ENCODE peak calls at places on chromosomes 13 and 19, in ten cellular contexts. B, Z, M, K, C, D, E, X, T and F are unnamed samples.
A peak's percentile ranks its signal among the peaks of the same experiment; 100 is the strongest.

GRCh38 chr19:41870401-41870873 is 6.6 kb upstream of the CD79A start:
- DNase-seq in K (no peak), C (no peak), Z (peak; percentile 79), B (no peak), X (no peak), T (peak; percentile 59), D (no peak), E (no peak), M (peak; percentile 40), F (no peak)

GRCh38 chr13:41383400-41383799 is 72.3 kb downstream of the NAA16 start:
- DNase-seq in Z (peak; percentile 18), D (no peak), X (no peak), E (no peak), C (no peak), K (no peak), T (no peak), B (no peak), M (no peak), F (no peak)

GRCh38 chr19:829129-829758 is 1.6 kb downstream of the AZU1 start:
- DNase-seq in B (no peak), Z (no peak), E (no peak), T (no peak), M (no peak), D (no peak), C (no peak), K (no peak), X (no peak), F (no peak)

GRCh38 chr13:114063545-114064515 is 68.6 kb downstream of the RASA3 start:
- DNase-seq in B (no peak), K (no peak), T (no peak), D (peak; percentile 68), M (peak; percentile 22), X (peak; percentile 38), E (peak; percentile 34), Z (peak; percentile 69), C (no peak), F (no peak)

GRCh38 chr19:5232798-5233505 is 107.7 kb downstream of the PTPRS start:
- DNase-seq in M (no peak), B (no peak), C (no peak), X (no peak), E (no peak), K (no peak), Z (no peak), D (no peak), T (no peak), F (no peak)

GRCh38 chr19:7137120-7137519 is 67.6 kb downstream of the ZNF557 start:
- DNase-seq in C (no peak), Z (no peak), M (no peak), K (no peak), T (no peak), E (no peak), D (no peak), B (no peak), X (no peak), F (no peak)

GRCh38 chr13:22848539-22849052 is 332.2 kb upstream of the SGCG start:
- DNase-seq in B (no peak), Z (no peak), T (peak; percentile 81), C (peak; percentile 43), X (peak; percentile 71), K (no peak), E (no peak), D (no peak), M (no peak), F (no peak)

GRCh38 chr13:36418022-36418805 is 14.1 kb upstream of the CCNA1 start:
- DNase-seq in K (no peak), T (peak; percentile 48), D (no peak), E (no peak), B (no peak), Z (peak; percentile 92), M (peak; percentile 57), C (no peak), X (no peak), F (no peak)

GRCh38 chr13:99600318-99600717 is 99.0 kb downstream of the TM9SF2 start:
- DNase-seq in B (no peak), D (no peak), X (peak; percentile 66), T (peak; percentile 85), C (no peak), M (no peak), E (no peak), K (no peak), Z (no peak), F (no peak)

GRCh38 chr13:27289016-27289665 is 18.5 kb downstream of the RASL11A start:
- DNase-seq in E (no peak), K (no peak), B (no peak), Z (peak; percentile 72), X (no peak), T (no peak), M (no peak), D (no peak), C (no peak), F (no peak)

GRCh38 chr13:44305845-44306244 is 67.8 kb upstream of the SERP2 start:
- DNase-seq in M (peak; percentile 28), K (no peak), D (peak; percentile 70), Z (peak; percentile 78), E (no peak), B (no peak), T (peak; percentile 54), X (peak; percentile 34), C (no peak), F (no peak)

GRCh38 chr19:48379058-48379457 is 12.3 kb downstream of the KDELR1 start:
- DNase-seq in C (peak; percentile 26), K (no peak), D (no peak), T (no peak), B (no peak), X (no peak), Z (no peak), M (peak; percentile 17), E (no peak), F (no peak)

GRCh38 chr13:59000770-59001169 is 1163.0 kb downstream of the DIAPH3 start:
- DNase-seq in C (no peak), E (no peak), T (no peak), D (no peak), B (no peak), K (no peak), X (no peak), Z (peak; percentile 32), M (no peak), F (no peak)

GRCh38 chr13:60020288-60020687 is 143.4 kb downstream of the DIAPH3 start:
- DNase-seq in T (no peak), X (no peak), Z (no peak), B (no peak), K (no peak), M (no peak), D (no peak), E (no peak), C (no peak), F (no peak)

GRCh38 chr19:45164577-45165335 is 4.0 kb upstream of the NKPD1 start:
- DNase-seq in K (peak; percentile 26), M (no peak), C (peak; percentile 75), X (peak; percentile 33), Z (peak; percentile 68), E (peak; percentile 36), D (peak; percentile 82), T (peak; percentile 96), B (no peak), F (peak; percentile 80)

GRCh38 chr19:956747-957451 is 27.2 kb upstream of the WDR18 start:
- DNase-seq in Z (peak; percentile 65), D (no peak), C (no peak), T (peak; percentile 88), B (no peak), K (no peak), E (no peak), M (no peak), X (peak; percentile 91), F (no peak)

GRCh38 chr13:50589139-50589538 is 254.4 kb downstream of the DLEU7 start:
- DNase-seq in T (no peak), X (no peak), E (no peak), C (no peak), D (no peak), B (no peak), Z (peak; percentile 99), M (peak; percentile 61), K (no peak), F (no peak)

GRCh38 chr19:35261356-35262100 is 7.2 kb upstream of the USF2 start:
- DNase-seq in D (peak; percentile 17), X (no peak), M (no peak), C (peak; percentile 14), Z (no peak), B (no peak), K (no peak), E (no peak), T (peak; percentile 42), F (no peak)

GRCh38 chr13:109154546-109154945 is 525.1 kb downstream of the MYO16 start:
- DNase-seq in M (no peak), B (no peak), E (no peak), X (no peak), K (no peak), C (no peak), T (no peak), Z (peak; percentile 66), D (no peak), F (no peak)
- H3K4me1 ChIP-seq in M (peaks cover 65% of the 10 kb centered on the region), B (no peaks in the 10 kb centered on the region), E (peaks cover 7% of the 10 kb centered on the region), X (peaks cover 40% of the 10 kb centered on the region), K (no peaks in the 10 kb centered on the region), C (no peaks in the 10 kb centered on the region), T (peaks cover 5% of the 10 kb centered on the region), Z (peaks cover 13% of the 10 kb centered on the region), D (peaks cover 13% of the 10 kb centered on the region), F (no peaks in the 10 kb centered on the region)

GRCh38 chr13:23969672-23970071 is 72.4 kb upstream of the C1QTNF9B start:
- DNase-seq in B (no peak), E (no peak), C (no peak), D (no peak), M (no peak), K (no peak), Z (peak; percentile 48), X (no peak), T (no peak), F (no peak)
- H3K27ac ChIP-seq in B (no peak overlapping the region), E (no peak overlapping the region), C (no peak overlapping the region), D (no peak overlapping the region), M (no peak overlapping the region), K (no peak overlapping the region), Z (no peak overlapping the region), X (no peak overlapping the region), T (no peak overlapping the region), F (no peak overlapping the region)

GRCh38 chr19:30219682-30220081 is 152.5 kb upstream of the ZNF536 start:
- DNase-seq in Z (no peak), X (no peak), T (peak; percentile 24), K (no peak), B (no peak), M (no peak), C (no peak), E (no peak), D (no peak), F (no peak)
- H3K4me3 ChIP-seq in Z (no peak overlapping the region), X (no peak overlapping the region), T (no peak overlapping the region), K (no peak overlapping the region), B (no peak overlapping the region), M (no peak overlapping the region), C (no peak overlapping the region), E (no peak overlapping the region), D (no peak overlapping the region), F (no peak overlapping the region)

GRCh38 chr19:54201172-54201701 is 579 bp downstream of the RPS9 start:
- DNase-seq in C (no peak), K (no peak), M (peak; percentile 2), T (no peak), D (no peak), E (no peak), B (no peak), X (no peak), Z (no peak), F (no peak)
- H3K4me1 ChIP-seq in C (peaks cover 24% of the 10 kb centered on the region), K (peaks cover 37% of the 10 kb centered on the region), M (peaks cover 35% of the 10 kb centered on the region), T (peaks cover 16% of the 10 kb centered on the region), D (peaks cover 60% of the 10 kb centered on the region), E (peaks cover 58% of the 10 kb centered on the region), B (peaks cover 20% of the 10 kb centered on the region), X (peaks cover 33% of the 10 kb centered on the region), Z (peaks cover 12% of the 10 kb centered on the region), F (peaks cover 55% of the 10 kb centered on the region)

GRCh38 chr13:76516013-76516412 is 370.2 kb downstream of the KCTD12 start:
- DNase-seq in D (no peak), M (peak; percentile 61), K (no peak), B (no peak), X (no peak), T (no peak), Z (peak; percentile 90), E (no peak), C (no peak), F (no peak)

GRCh38 chr13:76512676-76513277 is 373.4 kb downstream of the KCTD12 start:
- DNase-seq in D (no peak), C (no peak), X (no peak), E (peak; percentile 9), M (peak; percentile 87), Z (peak; percentile 95), B (no peak), K (no peak), T (no peak), F (no peak)
- H3K27ac ChIP-seq in D (no peak overlapping the region), C (no peak overlapping the region), X (no peak overlapping the region), E (no peak overlapping the region), M (peak overlapping the region; percentile 61), Z (no peak overlapping the region), B (no peak overlapping the region), K (no peak overlapping the region), T (no peak overlapping the region), F (no peak overlapping the region)